ENCODE peak calls at places on chromosomes 5 and 9, in seven cellular contexts. A is tibial nerve, Y is transverse colon, W is colonic mucosa, T is psoas muscle, J is OCI-LY7, K is BJ. L is an unnamed sample. For H3K36me3, the result is how much of the 10 kb centered on the place peaks cover.

GRCh38 chr5:136132087-136132486 is 558 bp upstream of the SMAD5 start:
- DNase-seq in A (no peak), Y (peak), W (peak), T (peak), J (peak), K (no peak), L (no peak)

GRCh38 chr9:93456504-93456903 is 3.1 kb upstream of the FAM120AOS start:
- DNase-seq in A (no peak), Y (no peak), W (no peak), T (no peak), J (peak), K (no peak), L (no peak)

GRCh38 chr5:67941750-67942450 is 273.7 kb upstream of the PIK3R1 start:
- DNase-seq in A (no peak), Y (no peak), W (no peak), T (no peak), J (no peak), K (no peak), L (no peak)

GRCh38 chr9:33619666-33620404 is 95.8 kb downstream of the ANKRD18B start:
- DNase-seq in A (no peak), Y (no peak), W (no peak), T (no peak), J (no peak), K (peak), L (peak)

GRCh38 chr5:140345919-140346347 is 470 bp downstream of the HBEGF start:
- DNase-seq in A (no peak), Y (peak), W (peak), T (peak), J (peak), K (no peak), L (peak)

GRCh38 chr5:54519083-54519541 is 1.6 kb downstream of the SNX18 start:
- DNase-seq in A (no peak), Y (no peak), W (no peak), T (peak), J (no peak), K (no peak), L (no peak)

GRCh38 chr5:120454094-120454798 is 9.9 kb upstream of the PRR16 start:
- DNase-seq in A (no peak), Y (no peak), W (no peak), T (no peak), J (no peak), K (no peak), L (peak)

GRCh38 chr5:83474986-83475385 is 3.4 kb downstream of the VCAN start:
- DNase-seq in A (no peak), Y (no peak), W (no peak), T (no peak), J (no peak), K (no peak), L (no peak)

GRCh38 chr9:8282555-8282954 is 483.0 kb upstream of the DMAC1 start:
- DNase-seq in A (no peak), Y (no peak), W (no peak), T (no peak), J (no peak), K (no peak), L (no peak)

GRCh38 chr9:107350443-107350842 is 67.4 kb downstream of the RAD23B start:
- DNase-seq in A (no peak), Y (no peak), W (no peak), T (no peak), J (no peak), K (no peak), L (no peak)

GRCh38 chr9:107351382-107352045 is 68.4 kb downstream of the RAD23B start:
- DNase-seq in A (no peak), Y (no peak), W (no peak), T (no peak), J (no peak), K (no peak), L (no peak)

GRCh38 chr9:107345327-107345726 is 62.2 kb downstream of the RAD23B start:
- DNase-seq in A (no peak), Y (no peak), W (no peak), T (no peak), J (no peak), K (no peak), L (peak)

GRCh38 chr9:107348836-107349235 is 65.8 kb downstream of the RAD23B start:
- DNase-seq in A (no peak), Y (no peak), W (no peak), T (no peak), J (no peak), K (no peak), L (no peak)
- H3K4me3 ChIP-seq in A (no peak), Y (no peak), W (no peak), T (no peak), J (no peak), K (no peak), L (no peak)

GRCh38 chr5:150036513-150036912 is 36.0 kb downstream of the HMGXB3 start:
- DNase-seq in A (no peak), Y (no peak), W (no peak), T (peak), J (no peak), K (peak), L (peak)

GRCh38 chr5:150033334-150033733 is 32.8 kb downstream of the HMGXB3 start:
- DNase-seq in A (no peak), Y (no peak), W (no peak), T (no peak), J (no peak), K (no peak), L (no peak)

GRCh38 chr5:150038547-150038946 is 38.0 kb downstream of the HMGXB3 start:
- DNase-seq in A (no peak), Y (no peak), W (no peak), T (no peak), J (no peak), K (no peak), L (no peak)

GRCh38 chr5:150034677-150035076 is 34.1 kb downstream of the HMGXB3 start:
- DNase-seq in A (no peak), Y (no peak), W (no peak), T (no peak), J (no peak), K (peak), L (peak)

DNA sequence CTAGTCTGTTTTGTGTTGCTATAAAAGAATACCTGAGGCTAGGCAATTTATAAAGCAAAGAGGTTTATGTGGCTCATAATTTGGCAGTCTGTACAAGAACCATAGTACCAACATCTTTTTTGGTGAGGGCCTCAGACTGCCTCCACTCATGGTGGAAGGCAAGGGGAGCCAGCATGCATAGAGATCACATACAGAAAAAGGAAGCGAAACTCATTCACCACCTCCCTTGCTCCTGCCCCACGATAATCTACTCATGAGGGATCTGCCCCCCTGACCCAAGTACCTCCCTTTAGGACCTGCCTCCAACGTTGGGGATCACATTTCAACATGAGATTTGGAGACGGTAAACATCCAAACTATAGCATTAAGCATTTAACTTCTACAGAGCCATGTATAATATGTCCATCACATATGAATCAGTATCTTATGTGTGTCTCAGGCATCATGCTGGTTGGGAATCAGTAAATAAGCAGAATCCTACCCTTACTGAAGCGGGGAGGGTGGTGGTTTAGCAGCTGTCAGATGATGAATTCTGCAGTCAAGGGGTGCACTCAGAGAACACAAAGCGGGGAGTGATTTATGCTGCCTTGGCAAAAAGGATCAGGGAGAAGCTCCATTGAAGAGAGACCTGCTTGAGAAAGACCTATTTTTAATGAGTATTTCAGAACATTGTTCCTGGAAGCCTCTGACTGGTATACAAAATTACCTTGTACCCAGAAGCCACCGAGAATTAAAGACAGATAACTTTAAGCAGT is 34.8 kb downstream of the HMGXB3 start:
- DNase-seq in A (no peak), Y (no peak), W (no peak), T (no peak), J (peak), K (no peak), L (no peak)
- H3K36me3 ChIP-seq in A (under half), Y (half or more), W (under half), T (under half), J (half or more), K (under half), L (half or more)

GRCh38 chr9:137045294-137046093 is 483 bp downstream of the NPDC1 start:
- DNase-seq in A (no peak), Y (no peak), W (peak), T (no peak), J (no peak), K (no peak), L (peak)
- H3K4me3 ChIP-seq in A (peak), Y (peak), W (peak), T (peak), J (peak), K (peak), L (peak)

DNA sequence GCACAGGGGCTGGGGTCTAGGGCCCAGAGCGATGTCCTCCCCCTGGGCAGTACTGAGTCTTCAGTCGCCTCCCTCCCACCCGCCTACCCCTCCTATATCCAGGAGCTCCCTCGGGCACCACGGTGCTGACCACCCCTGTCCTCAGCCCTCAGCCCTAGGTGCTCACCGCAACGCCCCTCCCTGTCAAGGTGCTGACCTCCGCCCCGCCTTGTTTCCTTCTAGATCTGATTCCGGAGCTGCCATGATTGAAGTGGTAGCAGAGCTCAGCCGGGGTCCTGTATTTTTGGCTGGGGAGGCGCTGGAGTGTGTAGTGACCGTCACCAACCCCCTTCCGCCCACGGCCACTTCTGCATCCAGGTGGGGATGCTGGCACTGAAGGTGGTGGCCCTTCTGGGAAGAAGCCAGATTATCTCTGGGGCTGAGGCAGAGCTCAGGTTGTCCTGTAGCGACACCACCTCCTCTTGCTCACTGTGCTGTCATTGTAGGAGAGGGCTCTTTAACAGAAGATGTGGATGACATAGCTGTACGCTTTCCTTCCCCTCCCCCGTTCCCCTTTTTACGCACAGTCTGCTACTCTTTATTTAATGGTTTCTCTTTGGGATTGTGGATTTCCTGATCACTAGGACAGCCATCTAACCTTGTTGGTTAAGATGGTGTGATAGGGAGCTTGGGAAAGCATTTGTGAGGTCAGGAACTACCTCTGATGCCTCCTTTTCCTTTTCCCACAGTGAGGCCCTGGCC is 598 bp downstream of the RGP1 start:
- DNase-seq in A (no peak), Y (peak), W (peak), T (no peak), J (peak), K (no peak), L (no peak)
- H3K36me3 ChIP-seq in A (under half), Y (under half), W (under half), T (under half), J (under half), K (under half), L (under half)

DNA sequence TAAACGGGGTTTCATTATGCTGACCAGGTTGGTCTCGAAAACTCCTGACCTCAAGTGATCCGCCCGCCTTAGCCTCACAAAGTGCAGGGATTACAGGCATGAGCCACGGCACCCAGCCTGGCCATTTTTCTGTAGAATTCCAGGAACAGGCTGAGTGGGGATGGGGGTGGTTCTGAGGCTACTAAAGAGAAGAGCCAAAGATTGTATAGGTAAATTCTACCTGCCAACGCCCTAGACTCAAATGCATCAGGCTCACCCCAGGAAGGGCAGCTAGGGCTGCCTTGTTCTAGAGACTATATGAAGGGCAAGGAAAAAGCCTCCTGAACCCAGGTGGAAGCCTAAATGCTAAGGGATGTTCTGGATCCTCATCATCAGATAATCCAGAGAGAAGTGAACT is 1.6 kb upstream of the C5orf52 start:
- DNase-seq in A (no peak), Y (no peak), W (peak), T (no peak), J (no peak), K (no peak), L (no peak)
- H3K4me3 ChIP-seq in A (no peak), Y (peak), W (no peak), T (no peak), J (no peak), K (no peak), L (no peak)